ENCODE peak calls at places on chromosomes 12 and 14, in four cellular contexts. T is DND-41, F is right cardiac atrium, J is IMR-90. X is an unnamed sample. For H3K4me1, the result is how much of the 10 kb centered on the place peaks cover.

GRCh38 chr14:32129124-32129523 is 52.0 kb downstream of the ARHGAP5 start:
- DNase-seq in T (no peak), F (no peak), J (peak), X (no peak)

GRCh38 chr12:57810450-57810849 is 8.1 kb downstream of the AVIL start:
- DNase-seq in T (no peak), F (no peak), J (peak), X (peak)

GRCh38 chr12:88334271-88334670 is 192.2 kb downstream of the TMTC3 start:
- DNase-seq in T (no peak), F (no peak), J (peak), X (peak)

GRCh38 chr14:63960926-63961567 is 108.2 kb downstream of the SYNE2 start:
- DNase-seq in T (no peak), F (no peak), J (peak), X (no peak)

GRCh38 chr12:91098942-91099341 is 12.4 kb downstream of the LUM start:
- DNase-seq in T (no peak), F (peak), J (peak), X (peak)

GRCh38 chr12:24960222-24960855 is 11.4 kb upstream of the BCAT1 start:
- DNase-seq in T (peak), F (no peak), J (peak), X (peak)

GRCh38 chr12:122389677-122390076 is 32.8 kb downstream of the CLIP1 start:
- DNase-seq in T (no peak), F (no peak), J (no peak), X (no peak)

GRCh38 chr14:105294142-105294597 is 6.6 kb downstream of the BRF1 start:
- DNase-seq in T (no peak), F (peak), J (peak), X (no peak)

GRCh38 chr14:31934767-31935266 is 142.3 kb upstream of the ARHGAP5 start:
- DNase-seq in T (no peak), F (peak), J (peak), X (peak)

GRCh38 chr12:88958153-88958552 is 377.9 kb upstream of the KITLG start:
- DNase-seq in T (no peak), F (no peak), J (no peak), X (no peak)

GRCh38 chr12:48119834-48120195 is 651 bp downstream of the PFKM start:
- DNase-seq in T (no peak), F (no peak), J (peak), X (peak)
- H3K27ac ChIP-seq in T (no peak), F (peak), J (peak), X (peak)

GRCh38 chr12:109948382-109948781 is 47.8 kb downstream of the GIT2 start:
- DNase-seq in T (no peak), F (no peak), J (no peak), X (no peak)

GRCh38 chr12:109949089-109949488 is 47.1 kb downstream of the GIT2 start:
- DNase-seq in T (no peak), F (no peak), J (peak), X (peak)

GRCh38 chr12:109946913-109947312 is 46.8 kb downstream of the TCHP start:
- DNase-seq in T (no peak), F (no peak), J (no peak), X (no peak)

GRCh38 chr12:109946505-109946904 is 46.4 kb downstream of the TCHP start:
- DNase-seq in T (no peak), F (no peak), J (peak), X (peak)

DNA sequence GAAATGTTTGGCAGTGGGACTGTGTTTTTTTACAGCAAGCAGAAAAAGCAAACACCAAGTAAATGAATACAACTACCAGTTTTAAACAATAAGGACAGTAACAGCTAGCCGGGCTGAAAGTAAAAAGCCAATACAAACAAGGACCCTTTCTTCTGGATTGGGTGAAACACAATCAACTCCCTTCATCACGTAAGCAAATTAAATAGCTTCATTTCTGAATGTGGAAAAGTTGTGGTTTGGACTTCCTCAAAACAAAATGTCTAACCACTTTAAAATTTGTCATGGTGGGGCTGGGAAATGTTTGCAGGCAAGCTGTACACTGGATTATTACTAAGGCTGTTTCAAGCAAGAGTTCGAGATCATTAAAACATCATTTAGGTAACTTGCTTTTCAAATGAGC is 47.4 kb downstream of the TCHP start:
- DNase-seq in T (no peak), F (no peak), J (peak), X (peak)
- H3K4me1 ChIP-seq in T (under half), F (under half), J (half or more), X (half or more)

GRCh38 chr12:64672925-64673409 is 62.7 kb downstream of the RASSF3 start:
- DNase-seq in T (peak), F (peak), J (peak), X (no peak)
- H3K27ac ChIP-seq in T (peak), F (peak), J (no peak), X (peak)

GRCh38 chr14:34693228-34693939 is 21.0 kb downstream of the CFL2 start:
- DNase-seq in T (no peak), F (peak), J (no peak), X (no peak)
- H3K4me1 ChIP-seq in T (under half), F (under half), J (under half), X (under half)

GRCh38 chr14:93150227-93151206 is 34.2 kb downstream of the MOAP1 start:
- DNase-seq in T (no peak), F (no peak), J (no peak), X (no peak)
- H3K27ac ChIP-seq in T (no peak), F (no peak), J (no peak), X (no peak)